ENCODE peak calls at places on chromosomes 5 and 9, in six cellular contexts. B is activated naive CD4-positive, alpha-beta T cell; Q is Calu3; Z is Right ventricle myocardium inferior; Y is fibroblast of lung; O is activated CD4-positive, alpha-beta T cell treated with anti-CD3 and anti-CD28 coated beads, Interleukin-2, amount 50 U/mL, for 48 hours. E is an unnamed sample.

GRCh38 chr9:117704024-117704575 is at the start of gene TLR4:
- DNase-seq in Z (peak; percentile 90), Y (peak; percentile 88), O (no peak), B (no peak), Q (peak; percentile 0), E (no peak)

GRCh38 chr5:40220260-40220659 is 459.5 kb upstream of the PTGER4 start:
- DNase-seq in Y (peak; percentile 58), O (no peak), Q (no peak), B (no peak), Z (no peak), E (no peak)

GRCh38 chr9:17251100-17251499 is 116.3 kb downstream of the CNTLN start:
- DNase-seq in O (no peak), Y (peak; percentile 2), B (no peak), Q (no peak), Z (no peak), E (no peak)

GRCh38 chr5:132927355-132927754 is 36.1 kb downstream of the AFF4 start:
- DNase-seq in B (no peak), Y (no peak), O (no peak), Q (no peak), Z (no peak), E (no peak)

GRCh38 chr5:98105651-98106050 is 667.8 kb upstream of the RGMB start:
- DNase-seq in Z (no peak), O (no peak), Q (no peak), Y (no peak), B (no peak), E (no peak)

GRCh38 chr5:178244566-178244965 is 12.0 kb upstream of the PHYKPL start:
- DNase-seq in Q (no peak), Y (no peak), B (no peak), O (no peak), Z (no peak), E (no peak)

GRCh38 chr9:37002413-37003217 is 31.5 kb downstream of the PAX5 start:
- DNase-seq in O (no peak), Z (no peak), Q (no peak), Y (no peak), B (no peak), E (no peak)

GRCh38 chr5:132592521-132592920 is 35.7 kb downstream of the RAD50 start:
- DNase-seq in Q (peak; percentile 7), O (no peak), B (no peak), Y (peak; percentile 53), Z (no peak), E (no peak)

GRCh38 chr9:123437201-123437600 is 81.2 kb downstream of the CRB2 start:
- DNase-seq in O (no peak), Q (no peak), B (no peak), Y (no peak), Z (no peak), E (no peak)

GRCh38 chr9:12972608-12973589 is 198.1 kb downstream of the LURAP1L start:
- DNase-seq in B (no peak), Q (no peak), O (no peak), Z (no peak), Y (peak; percentile 48), E (no peak)

GRCh38 chr5:81657386-81657785 is 93.5 kb downstream of the SSBP2 start:
- DNase-seq in O (no peak), B (no peak), Y (no peak), Z (no peak), Q (peak; percentile 83), E (no peak)

GRCh38 chr9:18795947-18796705 is 236.9 kb downstream of the SAXO1 start:
- DNase-seq in Y (peak; percentile 98), Z (no peak), B (no peak), O (no peak), Q (no peak), E (no peak)

GRCh38 chr5:62596096-62596495 is 17.5 kb downstream of the LRRC70 start:
- DNase-seq in Q (no peak), Y (no peak), O (no peak), Z (no peak), B (no peak), E (no peak)

GRCh38 chr5:138289296-138289695 is 14.9 kb upstream of the GFRA3 start:
- DNase-seq in Z (no peak), B (no peak), O (no peak), Q (no peak), Y (no peak), E (no peak)

GRCh38 chr5:148224131-148224742 is 14.1 kb upstream of the MARCOL start:
- DNase-seq in Y (no peak), B (no peak), Z (no peak), O (no peak), Q (no peak), E (no peak)

GRCh38 chr5:135193213-135194125 is 159.4 kb upstream of the PITX1 start:
- DNase-seq in Y (peak; percentile 84), Q (no peak), Z (no peak), O (no peak), B (no peak), E (no peak)

GRCh38 chr9:91771027-91771426 is 179.0 kb downstream of the ROR2 start:
- DNase-seq in Z (no peak), Y (peak; percentile 94), Q (no peak), B (no peak), O (no peak), E (no peak)

GRCh38 chr5:14426521-14426920 is 155.1 kb upstream of the OTULINL start:
- DNase-seq in O (no peak), B (no peak), Y (no peak), Z (no peak), Q (no peak), E (no peak)

GRCh38 chr9:91949946-91950664 is at the start of gene ROR2:
- DNase-seq in O (peak; percentile 51), Y (peak; percentile 34), Q (peak; percentile 66), Z (peak; percentile 77), B (no peak), E (peak; percentile 27)

GRCh38 chr5:142670811-142671210 is 15.1 kb downstream of the FGF1 start:
- DNase-seq in Q (no peak), Y (no peak), Z (no peak), B (no peak), O (no peak), E (no peak)

GRCh38 chr9:126985870-126986498 is 71.4 kb downstream of the RALGPS1 start:
- DNase-seq in O (peak; percentile 74), Z (peak; percentile 83), Q (peak; percentile 70), B (peak; percentile 58), Y (peak; percentile 85), E (peak; percentile 65)

GRCh38 chr5:75640395-75640794 is 29.1 kb downstream of the ANKDD1B start:
- DNase-seq in B (no peak), Y (peak; percentile 95), O (no peak), Z (no peak), Q (no peak), E (no peak)

GRCh38 chr9:97059661-97060060 is 20.7 kb upstream of the CTSV start:
- DNase-seq in Q (peak; percentile 39), Y (no peak), Z (no peak), B (no peak), O (no peak), E (no peak)

GRCh38 chr9:122374885-122375420 is 4.1 kb downstream of the PTGS1 start:
- DNase-seq in B (no peak), Y (peak; percentile 61), Z (peak; percentile 87), O (no peak), Q (no peak), E (no peak)

GRCh38 chr5:71862661-71863060 is 143.6 kb downstream of the CARTPT start:
- DNase-seq in O (no peak), Q (no peak), Z (no peak), Y (no peak), B (no peak), E (no peak)

GRCh38 chr5:7269591-7270274 is 126.2 kb upstream of the ADCY2 start:
- DNase-seq in Q (no peak), O (no peak), B (no peak), Z (no peak), Y (no peak), E (no peak)

GRCh38 chr5:140148508-140148907 is 22.8 kb downstream of the IGIP start:
- DNase-seq in O (no peak), Q (peak; percentile 43), Z (no peak), B (no peak), Y (no peak), E (no peak)

GRCh38 chr5:130337179-130337888 is 433.1 kb downstream of the CHSY3 start:
- DNase-seq in Q (no peak), O (no peak), B (no peak), Y (peak; percentile 84), Z (no peak), E (no peak)